ENCODE peak calls at places on chromosomes 12 and 14, in seven cellular contexts. X is HCT116, Y is GM12878, Q is transverse colon, E is suprapubic skin, A is SK-N-SH, S is GM23338. F is an unnamed sample.

GRCh38 chr12:127381043-127381668 is 885.8 kb upstream of the TMEM132C start:
- DNase-seq in X (peak; percentile 21), Y (no peak), Q (peak; percentile 21), E (no peak), A (peak; percentile 88), S (peak; percentile 79), F (no peak)

GRCh38 chr12:92032965-92033364 is 112.7 kb downstream of the BTG1 start:
- DNase-seq in X (no peak), Y (no peak), Q (no peak), E (no peak), A (no peak), S (no peak), F (no peak)

GRCh38 chr12:33828326-33828725 is 194.0 kb upstream of the ALG10 start:
- DNase-seq in X (no peak), Y (no peak), Q (no peak), E (no peak), A (no peak), S (no peak), F (no peak)

GRCh38 chr12:21774358-21775129 is at the start of gene KCNJ8:
- DNase-seq in X (no peak), Y (no peak), Q (peak; percentile 36), E (peak; percentile 81), A (peak; percentile 87), S (peak; percentile 90), F (no peak)

GRCh38 chr12:92408072-92408900 is 262.6 kb upstream of the BTG1 start:
- DNase-seq in X (peak; percentile 40), Y (no peak), Q (peak; percentile 56), E (no peak), A (peak; percentile 55), S (peak; percentile 77), F (no peak)

GRCh38 chr12:52452101-52452500 is at the start of gene KRT6B:
- DNase-seq in X (no peak), Y (no peak), Q (no peak), E (no peak), A (no peak), S (no peak), F (no peak)

GRCh38 chr14:96567289-96567899 is 65.2 kb downstream of the PAPOLA start:
- DNase-seq in X (no peak), Y (no peak), Q (no peak), E (no peak), A (no peak), S (peak; percentile 55), F (no peak)

GRCh38 chr14:95045836-95046430 is 111.4 kb downstream of the DICER1 start:
- DNase-seq in X (no peak), Y (no peak), Q (no peak), E (no peak), A (no peak), S (no peak), F (peak; percentile 13)

GRCh38 chr12:97556201-97556824 is 93.7 kb downstream of the RMST start:
- DNase-seq in X (no peak), Y (no peak), Q (no peak), E (no peak), A (peak; percentile 33), S (peak; percentile 35), F (peak; percentile 52)

GRCh38 chr14:98433436-98433835 is 838.6 kb downstream of the BCL11B start:
- DNase-seq in X (no peak), Y (no peak), Q (no peak), E (no peak), A (no peak), S (no peak), F (no peak)

GRCh38 chr14:74478996-74479635 is 14.0 kb downstream of the NPC2 start:
- DNase-seq in X (no peak), Y (no peak), Q (no peak), E (no peak), A (peak; percentile 67), S (peak; percentile 78), F (no peak)

GRCh38 chr12:96502477-96502876 is 13.1 kb downstream of the CFAP54 start:
- DNase-seq in X (no peak), Y (peak; percentile 78), Q (peak; percentile 27), E (no peak), A (no peak), S (peak; percentile 21), F (no peak)

GRCh38 chr12:53174881-53175491 is 5.5 kb upstream of the ZNF740 start:
- DNase-seq in X (no peak), Y (no peak), Q (no peak), E (no peak), A (no peak), S (peak; percentile 95), F (no peak)

GRCh38 chr14:100028990-100029677 is 36.1 kb upstream of the EVL start:
- DNase-seq in X (no peak), Y (no peak), Q (no peak), E (no peak), A (no peak), S (peak; percentile 38), F (no peak)

GRCh38 chr14:102280376-102280962 is 24.5 kb downstream of the MOK start:
- DNase-seq in X (no peak), Y (no peak), Q (no peak), E (no peak), A (no peak), S (no peak), F (no peak)

GRCh38 chr12:122079532-122080081 is 1.1 kb downstream of the MLXIP start:
- DNase-seq in X (no peak), Y (no peak), Q (no peak), E (peak; percentile 56), A (no peak), S (no peak), F (no peak)

GRCh38 chr12:9925746-9926393 is 6.3 kb downstream of the CLEC2A start:
- DNase-seq in X (peak; percentile 24), Y (no peak), Q (no peak), E (no peak), A (peak; percentile 7), S (peak; percentile 86), F (no peak)

GRCh38 chr14:97824218-97824617 is 1027.0 kb downstream of the VRK1 start:
- DNase-seq in X (no peak), Y (no peak), Q (no peak), E (no peak), A (no peak), S (no peak), F (no peak)

GRCh38 chr14:93160353-93160801 is 24.3 kb downstream of the MOAP1 start:
- DNase-seq in X (peak; percentile 21), Y (no peak), Q (no peak), E (no peak), A (peak; percentile 56), S (peak; percentile 73), F (no peak)

GRCh38 chr12:98644433-98644711 is 216 bp downstream of the IKBIP start:
- DNase-seq in X (peak; percentile 27), Y (no peak), Q (peak; percentile 29), E (no peak), A (no peak), S (no peak), F (peak; percentile 21)

GRCh38 chr12:98644712-98645571 is at the start of the genes APAF1 and IKBIP:
- DNase-seq in X (peak; percentile 86), Y (peak; percentile 76), Q (peak; percentile 99), E (peak; percentile 98), A (peak; percentile 96), S (peak; percentile 96), F (peak; percentile 95)

GRCh38 chr12:98646165-98646764 is 1.2 kb downstream of the APAF1 start:
- DNase-seq in X (peak; percentile 15), Y (no peak), Q (no peak), E (no peak), A (no peak), S (no peak), F (no peak)

GRCh38 chr12:98645572-98646067 is 530 bp downstream of the APAF1 start:
- DNase-seq in X (no peak), Y (no peak), Q (peak; percentile 33), E (no peak), A (no peak), S (peak; percentile 41), F (no peak)
- H3K4me3 ChIP-seq in X (peak overlapping the region; percentile 68), Y (peak overlapping the region; percentile 98), Q (peak overlapping the region; percentile 92), E (peak overlapping the region; percentile 67), A (peak overlapping the region; percentile 79), S (peak overlapping the region; percentile 86), F (peak overlapping the region; percentile 97)

DNA sequence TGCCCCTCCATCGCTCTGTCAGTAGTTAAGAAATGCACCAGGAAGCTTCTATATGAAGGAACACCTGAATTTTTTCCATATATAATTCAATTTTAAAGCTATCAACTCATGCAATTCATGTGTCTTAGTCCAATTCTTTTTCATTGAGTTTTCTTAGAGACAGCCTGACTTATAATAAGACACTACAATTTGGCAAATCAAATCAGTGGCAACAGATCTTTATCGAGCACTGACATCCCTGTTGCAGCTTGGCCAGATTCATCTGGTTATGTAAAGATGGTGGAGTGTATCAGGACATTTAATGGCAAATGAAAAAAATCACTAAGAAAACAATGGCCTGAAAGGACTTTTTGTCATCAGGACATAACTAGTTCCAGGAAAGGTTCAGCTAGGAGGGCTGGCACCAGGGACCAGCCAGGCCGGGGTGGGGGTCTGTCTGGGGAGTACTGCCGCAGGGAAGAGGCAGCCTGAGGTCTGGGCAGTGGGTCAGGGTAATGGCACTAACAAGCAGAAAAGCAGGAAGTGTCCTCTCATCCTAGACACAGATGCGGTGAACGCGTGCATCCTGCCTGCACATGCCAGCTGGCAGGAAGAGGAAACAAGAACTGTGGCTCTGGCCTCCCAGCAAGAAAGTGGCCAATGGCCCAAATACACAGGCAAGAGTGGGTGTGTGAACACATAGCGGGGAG is 100.5 kb upstream of the LMNTD1 start:
- DNase-seq in X (no peak), Y (no peak), Q (no peak), E (no peak), A (peak; percentile 82), S (no peak), F (no peak)
- TF ChIP-seq POLR2AphosphoS5 in X (no peak), Y (no peak), Q (no peak), E (no peak), A (no peak), S (no peak), F (peak; percentile 25)

GRCh38 chr12:209851-210250 is 4.1 kb downstream of the SLC6A12 start:
- DNase-seq in X (no peak), Y (no peak), Q (no peak), E (no peak), A (no peak), S (no peak), F (no peak)
- H3K27ac ChIP-seq in X (no peak overlapping the region), Y (no peak overlapping the region), Q (no peak overlapping the region), E (no peak overlapping the region), A (no peak overlapping the region), S (no peak overlapping the region), F (no peak overlapping the region)

DNA sequence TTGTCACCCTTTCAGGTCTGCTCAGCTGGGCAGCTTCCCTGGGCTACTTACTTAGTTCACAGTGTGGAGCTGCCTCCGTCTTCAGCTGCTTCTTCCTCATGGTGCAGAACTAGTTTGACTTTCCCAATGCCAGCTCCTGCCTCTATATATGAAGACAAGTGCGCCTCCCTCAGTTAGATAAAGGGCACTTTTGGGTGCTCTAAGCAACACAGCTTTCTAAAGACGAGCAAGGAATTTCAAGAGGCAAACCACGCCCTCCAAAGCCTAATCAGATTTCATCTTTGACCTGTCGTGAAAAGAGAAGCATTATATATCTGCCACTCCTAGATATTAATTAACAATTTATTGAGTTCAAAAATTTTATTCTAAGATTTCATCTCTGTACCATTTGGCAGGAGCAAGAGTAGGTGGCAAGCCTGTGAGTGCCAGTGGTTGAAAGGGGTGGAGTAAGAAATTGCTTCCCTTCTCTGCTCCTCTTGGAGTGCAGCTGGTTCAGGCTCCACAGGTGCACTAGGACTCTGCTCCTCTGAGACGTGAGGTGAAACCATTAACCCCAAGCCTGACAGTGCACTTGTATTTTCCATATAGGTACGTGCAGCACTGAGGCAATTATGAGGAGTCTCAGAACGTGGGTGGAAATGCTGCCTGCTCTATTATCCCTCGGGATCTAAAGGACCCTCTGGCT is 2.1 kb upstream of the SLC11A2 start:
- DNase-seq in X (no peak), Y (no peak), Q (peak; percentile 21), E (no peak), A (no peak), S (peak; percentile 89), F (peak; percentile 64)
- H3K4me3 ChIP-seq in X (peak overlapping the region; percentile 0), Y (no peak overlapping the region), Q (no peak overlapping the region), E (no peak overlapping the region), A (no peak overlapping the region), S (no peak overlapping the region), F (peak overlapping the region; percentile 34)

F was measured in breast epithelium.